ENCODE peak calls at places on chromosomes 1 and 21, in four cellular contexts. L, I, H and G are unnamed samples.

GRCh38 chr1:19445417-19446342 is 39.7 kb downstream of the CAPZB start:
- DNase-seq in L (no peak), H (no peak), I (peak; percentile 50), G (no peak)

GRCh38 chr1:228953207-228953606 is 217.9 kb downstream of the RHOU start:
- DNase-seq in I (no peak), L (no peak), H (no peak), G (no peak)

GRCh38 chr1:109749221-109749620 is 8.4 kb upstream of the GSTM3 start:
- DNase-seq in I (no peak), L (no peak), H (no peak), G (no peak)

GRCh38 chr21:39927304-39927886 is 60.2 kb downstream of the PCP4 start:
- DNase-seq in I (no peak), L (no peak), H (no peak), G (no peak)

GRCh38 chr1:235532350-235532749 is 28.1 kb upstream of the B3GALNT2 start:
- DNase-seq in L (no peak), H (no peak), I (peak; percentile 49), G (no peak)

GRCh38 chr1:236938745-236939144 is 65.5 kb downstream of the MT1HL1 start:
- DNase-seq in L (no peak), I (no peak), H (no peak), G (peak; percentile 33)

GRCh38 chr1:161013591-161014513 is 7.1 kb downstream of the F11R start:
- DNase-seq in L (peak; percentile 95), H (peak; percentile 88), I (peak; percentile 97), G (no peak)

GRCh38 chr21:39208624-39209333 is 25.5 kb upstream of the PSMG1 start:
- DNase-seq in H (no peak), I (no peak), L (no peak), G (no peak)

GRCh38 chr1:21635138-21635535 is 34.0 kb downstream of the RAP1GAP start:
- DNase-seq in L (no peak), I (no peak), H (no peak), G (no peak)

GRCh38 chr1:246608616-246609376 is 42.5 kb downstream of the CNST start:
- DNase-seq in I (peak; percentile 96), H (peak; percentile 76), L (peak; percentile 74), G (no peak)

GRCh38 chr1:50105430-50105829 is 3.3 kb upstream of the ELAVL4 start:
- DNase-seq in I (no peak), L (no peak), H (no peak), G (no peak)

GRCh38 chr1:206829875-206830274 is 35.5 kb upstream of the IL20 start:
- DNase-seq in L (no peak), I (no peak), H (no peak), G (no peak)

GRCh38 chr1:15799004-15799867 is 8.2 kb downstream of the UQCRHL start:
- DNase-seq in L (peak; percentile 88), H (peak; percentile 92), I (peak; percentile 95), G (peak; percentile 16)

GRCh38 chr1:185672719-185673360 is 61.4 kb upstream of the HMCN1 start:
- DNase-seq in L (no peak), H (no peak), I (no peak), G (no peak)

GRCh38 chr1:231420299-231420958 is 1.7 kb downstream of the EGLN1 start:
- DNase-seq in L (no peak), H (no peak), I (peak; percentile 41), G (no peak)

GRCh38 chr1:225871374-225872074 is 10.7 kb downstream of the TMEM63A start:
- DNase-seq in I (peak; percentile 75), L (no peak), H (no peak), G (no peak)

GRCh38 chr1:221478050-221478949 is 263.6 kb downstream of the DUSP10 start:
- DNase-seq in I (peak; percentile 80), L (peak; percentile 65), H (peak; percentile 61), G (peak; percentile 35)

GRCh38 chr21:15557925-15558324 is 171.9 kb upstream of the USP25 start:
- DNase-seq in H (no peak), I (no peak), L (no peak), G (no peak)

GRCh38 chr21:46550511-46550941 is 54.4 kb downstream of the S100B start:
- DNase-seq in I (no peak), L (peak; percentile 38), H (no peak), G (no peak)

GRCh38 chr1:60102691-60103090 is 29.1 kb upstream of the C1orf87 start:
- DNase-seq in I (no peak), H (no peak), L (no peak), G (no peak)

GRCh38 chr1:215444715-215445414 is 122.2 kb upstream of the KCTD3 start:
- DNase-seq in H (no peak), I (no peak), L (no peak), G (no peak)

GRCh38 chr1:230459463-230459862 is 33.3 kb upstream of the PGBD5 start:
- DNase-seq in I (peak; percentile 48), H (no peak), L (no peak), G (no peak)

GRCh38 chr1:40532844-40533424 is 1.5 kb downstream of the ZNF684 start:
- DNase-seq in I (peak; percentile 43), H (no peak), L (no peak), G (no peak)

GRCh38 chr1:204503122-204503912 is 8.7 kb upstream of the PIK3C2B start:
- DNase-seq in L (no peak), H (no peak), I (peak; percentile 68), G (no peak)

GRCh38 chr1:204345941-204346678 is 13.6 kb downstream of the PLEKHA6 start:
- DNase-seq in I (no peak), H (no peak), L (no peak), G (no peak)

GRCh38 chr1:58774027-58774426 is 9.8 kb downstream of the JUN start:
- DNase-seq in I (no peak), H (no peak), L (no peak), G (no peak)
- H3K27ac ChIP-seq in I (no peak overlapping the region), H (peak overlapping the region; percentile 67), L (peak overlapping the region; percentile 61), G (no peak overlapping the region)

GRCh38 chr1:239814306-239814881 is 277.3 kb upstream of the FMN2 start:
- DNase-seq in L (no peak), H (peak; percentile 50), I (peak; percentile 95), G (no peak)

GRCh38 chr1:239815074-239815473 is 276.6 kb upstream of the FMN2 start:
- DNase-seq in I (no peak), L (no peak), H (no peak), G (no peak)

GRCh38 chr1:239819075-239819474 is 272.6 kb upstream of the FMN2 start:
- DNase-seq in H (no peak), I (no peak), L (no peak), G (no peak)

GRCh38 chr1:239817801-239818200 is 273.9 kb upstream of the FMN2 start:
- DNase-seq in L (no peak), H (no peak), I (peak; percentile 48), G (no peak)

GRCh38 chr1:239816090-239816812 is 275.4 kb upstream of the FMN2 start:
- DNase-seq in I (peak; percentile 90), H (peak; percentile 74), L (no peak), G (no peak)
- H3K27ac ChIP-seq in I (peak overlapping the region; percentile 87), H (peak overlapping the region; percentile 100), L (no peak overlapping the region), G (no peak overlapping the region)

GRCh38 chr1:243374412-243374811 is 118.6 kb downstream of the SDCCAG8 start:
- DNase-seq in I (no peak), L (no peak), H (no peak), G (no peak)
- H3K27ac ChIP-seq in I (no peak overlapping the region), L (no peak overlapping the region), H (no peak overlapping the region), G (no peak overlapping the region)

DNA sequence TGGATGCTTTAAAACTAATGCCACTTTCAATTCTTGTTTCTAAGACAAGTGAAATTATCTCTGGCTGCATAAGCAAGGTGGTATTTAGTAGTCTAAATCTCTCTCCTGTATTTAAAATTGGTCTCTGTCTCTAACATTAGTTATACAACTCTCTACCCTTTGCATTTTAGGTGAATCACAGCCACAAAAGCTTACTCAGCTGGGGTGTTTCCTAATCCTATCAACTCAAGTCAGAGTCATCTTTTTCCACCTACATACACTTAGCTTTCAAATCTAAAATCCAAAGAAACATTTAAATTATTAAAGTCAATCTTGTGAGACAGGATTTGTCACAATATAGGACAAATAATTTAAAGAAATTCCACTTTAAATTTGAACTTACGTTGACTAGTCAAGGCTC is 255.1 kb upstream of the CXADR start:
- DNase-seq in H (no peak), I (no peak), L (no peak), G (no peak)
- H3K27ac ChIP-seq in H (no peak overlapping the region), I (no peak overlapping the region), L (no peak overlapping the region), G (no peak overlapping the region)

GRCh38 chr1:212139526-212140137 is 104.1 kb downstream of the DTL start:
- DNase-seq in H (no peak), L (no peak), I (no peak), G (no peak)

GRCh38 chr1:212137854-212138253 is 102.3 kb downstream of the DTL start:
- DNase-seq in L (no peak), I (no peak), H (no peak), G (no peak)

GRCh38 chr1:212135166-212135565 is 99.6 kb downstream of the DTL start:
- DNase-seq in H (no peak), L (no peak), I (no peak), G (no peak)

GRCh38 chr1:212141404-212141803 is 105.9 kb downstream of the DTL start:
- DNase-seq in H (no peak), I (no peak), L (no peak), G (no peak)

DNA sequence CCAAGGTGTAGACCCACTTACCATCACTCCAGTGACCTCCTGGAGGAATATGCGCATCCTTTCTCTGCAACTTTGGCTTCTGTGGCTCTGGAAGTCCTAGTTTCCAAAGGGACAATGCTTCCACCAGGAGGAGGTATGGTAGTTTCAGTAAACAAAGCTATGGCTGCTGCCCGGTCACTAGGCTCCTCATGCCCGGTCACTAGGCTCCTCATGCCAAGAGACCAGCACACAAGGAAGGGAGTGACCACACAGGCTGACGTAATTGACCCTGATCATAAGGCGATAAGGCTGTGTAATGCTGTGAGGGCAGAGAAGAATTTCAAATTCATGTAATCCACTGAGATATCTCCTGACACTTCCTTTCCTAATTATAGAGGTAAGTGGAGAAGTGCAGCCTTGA is 102.9 kb downstream of the DTL start:
- DNase-seq in H (no peak), L (no peak), I (peak; percentile 58), G (no peak)
- H3K27ac ChIP-seq in H (no peak overlapping the region), L (no peak overlapping the region), I (no peak overlapping the region), G (no peak overlapping the region)

GRCh38 chr1:8352471-8352845 is 34.5 kb downstream of the SLC45A1 start:
- DNase-seq in L (no peak), H (peak; percentile 9), I (no peak), G (no peak)
- H3K27ac ChIP-seq in L (peak overlapping the region; percentile 78), H (no peak overlapping the region), I (no peak overlapping the region), G (no peak overlapping the region)

DNA sequence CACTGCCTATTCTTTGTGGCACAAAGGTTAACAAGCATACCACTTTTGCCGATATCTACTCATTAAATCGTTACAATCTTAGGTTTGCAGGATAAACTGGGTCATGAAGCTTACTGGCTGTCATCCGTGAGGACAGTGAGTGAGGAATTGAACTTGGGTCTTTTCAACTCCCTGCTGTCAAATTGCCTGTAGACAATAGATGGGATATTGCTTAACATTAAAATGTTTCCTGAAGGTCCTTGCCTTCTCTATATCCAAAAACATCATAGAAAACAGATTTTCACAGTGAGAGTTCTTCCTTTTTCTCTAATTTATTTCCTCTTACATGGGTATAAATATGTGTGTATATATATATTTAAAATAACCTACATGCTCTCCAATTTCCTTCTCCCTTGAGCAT is 257.8 kb downstream of the LMO4 start:
- DNase-seq in L (no peak), I (no peak), H (no peak), G (no peak)
- H3K27ac ChIP-seq in L (no peak overlapping the region), I (no peak overlapping the region), H (no peak overlapping the region), G (no peak overlapping the region)